ENCODE peak calls at places on chromosomes 6 and 20, in four cellular contexts. One of them, this sample, is unnamed.

GRCh38 chr6:69584536-69584912 is 212.3 kb downstream of the LMBRD1 start:
- DNase-seq in HCEC 1CT: no peak
- DNase-seq in stimulated activated CD8-positive, alpha-beta memory T cell treated with anti-CD3 and anti-CD28 coated beads, Interleukin-2, amount 100 ng/mL, for 48 hours: no peak
- DNase-seq in DMS79 treated with DMSO at 0.1 percent for 48 hours: no peak
- DNase-seq in this sample: no peak

GRCh38 chr20:19976595-19977372 is 40.4 kb upstream of the NAA20 start:
- DNase-seq in stimulated activated CD8-positive, alpha-beta memory T cell treated with anti-CD3 and anti-CD28 coated beads, Interleukin-2, amount 100 ng/mL, for 48 hours: no peak
- DNase-seq in HCEC 1CT: peak; percentile 80
- DNase-seq in DMS79 treated with DMSO at 0.1 percent for 48 hours: no peak
- DNase-seq in this sample: peak; percentile 86

GRCh38 chr6:120869397-120869796 is 464.9 kb downstream of the TBC1D32 start:
- DNase-seq in HCEC 1CT: no peak
- DNase-seq in DMS79 treated with DMSO at 0.1 percent for 48 hours: no peak
- DNase-seq in stimulated activated CD8-positive, alpha-beta memory T cell treated with anti-CD3 and anti-CD28 coated beads, Interleukin-2, amount 100 ng/mL, for 48 hours: no peak
- DNase-seq in this sample: no peak

GRCh38 chr6:132484680-132485018 is 28.3 kb downstream of the STX7 start:
- DNase-seq in stimulated activated CD8-positive, alpha-beta memory T cell treated with anti-CD3 and anti-CD28 coated beads, Interleukin-2, amount 100 ng/mL, for 48 hours: no peak
- DNase-seq in HCEC 1CT: no peak
- DNase-seq in DMS79 treated with DMSO at 0.1 percent for 48 hours: no peak
- DNase-seq in this sample: no peak

GRCh38 chr20:51338692-51339440 is 203.7 kb downstream of the NFATC2 start:
- DNase-seq in HCEC 1CT: peak; percentile 79
- DNase-seq in stimulated activated CD8-positive, alpha-beta memory T cell treated with anti-CD3 and anti-CD28 coated beads, Interleukin-2, amount 100 ng/mL, for 48 hours: no peak
- DNase-seq in DMS79 treated with DMSO at 0.1 percent for 48 hours: no peak
- DNase-seq in this sample: peak; percentile 66

GRCh38 chr6:33898771-33899170 is 95.0 kb upstream of the MLN start:
- DNase-seq in stimulated activated CD8-positive, alpha-beta memory T cell treated with anti-CD3 and anti-CD28 coated beads, Interleukin-2, amount 100 ng/mL, for 48 hours: no peak
- DNase-seq in HCEC 1CT: no peak
- DNase-seq in DMS79 treated with DMSO at 0.1 percent for 48 hours: no peak
- DNase-seq in this sample: no peak

GRCh38 chr6:40611912-40612311 is 24.7 kb upstream of the LRFN2 start:
- DNase-seq in HCEC 1CT: no peak
- DNase-seq in DMS79 treated with DMSO at 0.1 percent for 48 hours: no peak
- DNase-seq in stimulated activated CD8-positive, alpha-beta memory T cell treated with anti-CD3 and anti-CD28 coated beads, Interleukin-2, amount 100 ng/mL, for 48 hours: no peak
- DNase-seq in this sample: no peak

GRCh38 chr6:140445474-140446004 is 1071.1 kb upstream of the CITED2 start:
- DNase-seq in HCEC 1CT: peak; percentile 78
- DNase-seq in DMS79 treated with DMSO at 0.1 percent for 48 hours: no peak
- DNase-seq in stimulated activated CD8-positive, alpha-beta memory T cell treated with anti-CD3 and anti-CD28 coated beads, Interleukin-2, amount 100 ng/mL, for 48 hours: no peak
- DNase-seq in this sample: peak; percentile 37

GRCh38 chr6:49543087-49543858 is 7.2 kb upstream of the C6orf141 start:
- DNase-seq in HCEC 1CT: no peak
- DNase-seq in DMS79 treated with DMSO at 0.1 percent for 48 hours: no peak
- DNase-seq in stimulated activated CD8-positive, alpha-beta memory T cell treated with anti-CD3 and anti-CD28 coated beads, Interleukin-2, amount 100 ng/mL, for 48 hours: no peak
- DNase-seq in this sample: no peak

GRCh38 chr20:44720994-44721784 is 6.0 kb downstream of the CCN5 start:
- DNase-seq in DMS79 treated with DMSO at 0.1 percent for 48 hours: peak; percentile 8
- DNase-seq in stimulated activated CD8-positive, alpha-beta memory T cell treated with anti-CD3 and anti-CD28 coated beads, Interleukin-2, amount 100 ng/mL, for 48 hours: no peak
- DNase-seq in HCEC 1CT: peak; percentile 84
- DNase-seq in this sample: peak; percentile 74

GRCh38 chr20:38728237-38728761 is 4.0 kb downstream of the SLC32A1 start:
- DNase-seq in DMS79 treated with DMSO at 0.1 percent for 48 hours: no peak
- DNase-seq in stimulated activated CD8-positive, alpha-beta memory T cell treated with anti-CD3 and anti-CD28 coated beads, Interleukin-2, amount 100 ng/mL, for 48 hours: no peak
- DNase-seq in HCEC 1CT: no peak
- DNase-seq in this sample: no peak

GRCh38 chr6:56359201-56359899 is 112.0 kb upstream of the COL21A1 start:
- DNase-seq in DMS79 treated with DMSO at 0.1 percent for 48 hours: peak; percentile 73
- DNase-seq in stimulated activated CD8-positive, alpha-beta memory T cell treated with anti-CD3 and anti-CD28 coated beads, Interleukin-2, amount 100 ng/mL, for 48 hours: peak; percentile 23
- DNase-seq in HCEC 1CT: peak; percentile 61
- DNase-seq in this sample: peak; percentile 78

GRCh38 chr6:98539669-98540207 is 294.6 kb upstream of the POU3F2 start:
- DNase-seq in DMS79 treated with DMSO at 0.1 percent for 48 hours: no peak
- DNase-seq in stimulated activated CD8-positive, alpha-beta memory T cell treated with anti-CD3 and anti-CD28 coated beads, Interleukin-2, amount 100 ng/mL, for 48 hours: no peak
- DNase-seq in HCEC 1CT: no peak
- DNase-seq in this sample: peak; percentile 56

GRCh38 chr6:14165091-14165490 is 47.5 kb downstream of the CD83 start:
- DNase-seq in HCEC 1CT: peak; percentile 57
- DNase-seq in stimulated activated CD8-positive, alpha-beta memory T cell treated with anti-CD3 and anti-CD28 coated beads, Interleukin-2, amount 100 ng/mL, for 48 hours: no peak
- DNase-seq in DMS79 treated with DMSO at 0.1 percent for 48 hours: no peak
- DNase-seq in this sample: peak; percentile 80

GRCh38 chr6:54135665-54136370 is 24.6 kb downstream of the MLIP start:
- DNase-seq in HCEC 1CT: peak; percentile 44
- DNase-seq in DMS79 treated with DMSO at 0.1 percent for 48 hours: peak; percentile 35
- DNase-seq in stimulated activated CD8-positive, alpha-beta memory T cell treated with anti-CD3 and anti-CD28 coated beads, Interleukin-2, amount 100 ng/mL, for 48 hours: no peak
- DNase-seq in this sample: no peak

GRCh38 chr6:149443411-149444181 is 41.2 kb downstream of the ZC3H12D start:
- DNase-seq in DMS79 treated with DMSO at 0.1 percent for 48 hours: no peak
- DNase-seq in HCEC 1CT: no peak
- DNase-seq in stimulated activated CD8-positive, alpha-beta memory T cell treated with anti-CD3 and anti-CD28 coated beads, Interleukin-2, amount 100 ng/mL, for 48 hours: no peak
- DNase-seq in this sample: no peak

GRCh38 chr6:170033666-170034065 is 257.2 kb downstream of the DLL1 start:
- DNase-seq in stimulated activated CD8-positive, alpha-beta memory T cell treated with anti-CD3 and anti-CD28 coated beads, Interleukin-2, amount 100 ng/mL, for 48 hours: no peak
- DNase-seq in HCEC 1CT: no peak
- DNase-seq in DMS79 treated with DMSO at 0.1 percent for 48 hours: no peak
- DNase-seq in this sample: no peak

GRCh38 chr6:4018194-4019111 is 60.5 kb downstream of the FAM217A start:
- DNase-seq in DMS79 treated with DMSO at 0.1 percent for 48 hours: peak; percentile 72
- DNase-seq in HCEC 1CT: peak; percentile 95
- DNase-seq in stimulated activated CD8-positive, alpha-beta memory T cell treated with anti-CD3 and anti-CD28 coated beads, Interleukin-2, amount 100 ng/mL, for 48 hours: peak; percentile 96
- DNase-seq in this sample: peak; percentile 95

This sample was measured in HT1080.